ENCODE peak calls at places on chromosome 18, in four cellular contexts. B, M, D and S are unnamed samples.

GRCh38 chr18:76354348-76354747 is 140.7 kb downstream of the ZNF516 start:
- DNase-seq in B (peak), D (peak), M (no peak), S (peak)

GRCh38 chr18:74695170-74695569 is 97.5 kb downstream of the ZNF407 start:
- DNase-seq in D (no peak), B (no peak), M (no peak), S (no peak)

GRCh38 chr18:13176847-13177246 is 41.7 kb upstream of the LDLRAD4 start:
- DNase-seq in M (no peak), D (no peak), B (no peak), S (no peak)

GRCh38 chr18:54740146-54740844 is 88.0 kb upstream of the RAB27B start:
- DNase-seq in D (no peak), M (no peak), B (peak), S (no peak)

GRCh38 chr18:27500531-27500930 is 315.4 kb upstream of the CHST9 start:
- DNase-seq in M (no peak), B (no peak), D (no peak), S (no peak)

GRCh38 chr18:35347991-35348390 is 3.8 kb upstream of the ZNF24 start:
- DNase-seq in M (no peak), B (no peak), D (no peak), S (no peak)

GRCh38 chr18:39521164-39521563 is 1955.6 kb upstream of the CELF4 start:
- DNase-seq in B (no peak), M (no peak), D (no peak), S (no peak)

GRCh38 chr18:3688682-3689081 is 238.7 kb downstream of the TGIF1 start:
- DNase-seq in D (peak), M (no peak), B (peak), S (peak)

GRCh38 chr18:58870621-58871020 is 5.9 kb downstream of the ZNF532 start:
- DNase-seq in B (no peak), M (no peak), D (no peak), S (no peak)

GRCh38 chr18:78587096-78587495 is 392.5 kb upstream of the SALL3 start:
- DNase-seq in B (no peak), D (no peak), M (no peak), S (no peak)

GRCh38 chr18:59268722-59269562 is 4.3 kb downstream of the RAX start:
- DNase-seq in M (no peak), D (no peak), B (no peak), S (no peak)

GRCh38 chr18:48547456-48548403 is 8.9 kb downstream of the CTIF start:
- DNase-seq in M (no peak), B (peak), D (peak), S (peak)

GRCh38 chr18:74251297-74252031 is 40.3 kb downstream of the CYB5A start:
- DNase-seq in M (no peak), D (peak), B (peak), S (no peak)

GRCh38 chr18:74282359-74283254 is 9.2 kb downstream of the CYB5A start:
- DNase-seq in M (no peak), B (no peak), D (no peak), S (no peak)

GRCh38 chr18:55328301-55328700 is 259.7 kb downstream of the TCF4 start:
- DNase-seq in M (no peak), D (no peak), B (peak), S (peak)

GRCh38 chr18:63004466-63005089 is 289.2 kb downstream of the PHLPP1 start:
- DNase-seq in B (no peak), D (no peak), M (no peak), S (no peak)

GRCh38 chr18:57943723-57944122 is 100.3 kb upstream of the NEDD4L start:
- DNase-seq in D (no peak), M (no peak), B (peak), S (peak)

GRCh38 chr18:46343940-46344372 is 239.8 kb downstream of the HAUS1 start:
- DNase-seq in M (no peak), D (no peak), B (no peak), S (no peak)

GRCh38 chr18:50428531-50429206 is 53.8 kb downstream of the SKA1 start:
- DNase-seq in B (peak), D (peak), M (no peak), S (no peak)

GRCh38 chr18:35267161-35267651 is 22.8 kb downstream of the ZSCAN30 start:
- DNase-seq in D (no peak), B (peak), M (peak), S (no peak)

GRCh38 chr18:34951625-34952379 is 89.4 kb upstream of the MAPRE2 start:
- DNase-seq in D (no peak), B (no peak), M (no peak), S (no peak)

GRCh38 chr18:32899819-32900218 is 127.0 kb upstream of the KLHL14 start:
- DNase-seq in M (no peak), B (peak), D (no peak), S (no peak)

GRCh38 chr18:54241483-54241882 is 17.0 kb upstream of the MBD2 start:
- DNase-seq in M (no peak), D (no peak), B (no peak), S (no peak)

GRCh38 chr18:23378470-23378764 is 74.7 kb upstream of the RIOK3 start:
- DNase-seq in B (peak), D (no peak), M (no peak), S (no peak)

GRCh38 chr18:22335644-22336275 is 82.0 kb downstream of the CTAGE1 start:
- DNase-seq in M (no peak), D (no peak), B (no peak), S (no peak)

GRCh38 chr18:46555213-46555612 is 101.8 kb downstream of the LOXHD1 start:
- DNase-seq in M (no peak), D (no peak), B (no peak), S (no peak)

GRCh38 chr18:7945882-7946281 is 378.8 kb downstream of the PTPRM start:
- DNase-seq in M (no peak), B (peak), D (peak), S (peak)

GRCh38 chr18:10301831-10302483 is 152.5 kb upstream of the APCDD1 start:
- DNase-seq in D (no peak), M (no peak), B (no peak), S (no peak)